ENCODE peak calls at places on chromosome 14, in six cellular contexts. C, B, W, X, J and U are unnamed samples.

GRCh38 chr14:77979171-77979570 is 179.3 kb downstream of the ADCK1 start:
- DNase-seq in W (no peak), C (no peak), B (no peak), X (no peak), J (no peak), U (peak)

GRCh38 chr14:50813544-50813863 is 17.5 kb downstream of the NIN start:
- DNase-seq in X (no peak), W (no peak), J (no peak), B (no peak), C (no peak), U (no peak)

GRCh38 chr14:45526715-45527549 is 273.9 kb upstream of the MIS18BP1 start:
- DNase-seq in J (peak), X (peak), C (peak), W (no peak), B (peak), U (no peak)

GRCh38 chr14:59251811-59252771 is 63.6 kb downstream of the DAAM1 start:
- DNase-seq in X (no peak), J (peak), C (no peak), B (no peak), W (no peak), U (no peak)

GRCh38 chr14:34872822-34873590 is 2.2 kb downstream of the BAZ1A start:
- DNase-seq in W (peak), B (no peak), J (peak), X (no peak), C (peak), U (no peak)

GRCh38 chr14:67831122-67831521 is 11.5 kb downstream of the RAD51B start:
- DNase-seq in X (no peak), W (no peak), J (no peak), C (no peak), B (no peak), U (no peak)

GRCh38 chr14:38238332-38238731 is 17.6 kb downstream of the CLEC14A start:
- DNase-seq in W (no peak), C (no peak), B (no peak), X (no peak), J (no peak), U (no peak)

GRCh38 chr14:58730793-58731464 is 93.2 kb downstream of the DACT1 start:
- DNase-seq in B (no peak), X (no peak), J (no peak), C (no peak), W (no peak), U (no peak)

GRCh38 chr14:36069535-36069900 is 107.0 kb downstream of the PTCSC3 start:
- DNase-seq in W (no peak), J (peak), C (peak), X (peak), B (peak), U (no peak)

GRCh38 chr14:91810699-91811098 is 56.6 kb downstream of the TC2N start:
- DNase-seq in X (no peak), W (no peak), C (no peak), B (no peak), J (no peak), U (no peak)

GRCh38 chr14:77892381-77892871 is 92.5 kb downstream of the ADCK1 start:
- DNase-seq in W (no peak), B (no peak), J (no peak), C (no peak), X (no peak), U (no peak)

GRCh38 chr14:74882103-74882920 is 596 bp downstream of the DLST start:
- DNase-seq in W (peak), X (no peak), C (peak), J (peak), B (peak), U (no peak)

GRCh38 chr14:67514650-67515385 is 18.3 kb upstream of the PLEKHH1 start:
- DNase-seq in C (peak), X (peak), J (peak), W (no peak), B (peak), U (peak)

DNA sequence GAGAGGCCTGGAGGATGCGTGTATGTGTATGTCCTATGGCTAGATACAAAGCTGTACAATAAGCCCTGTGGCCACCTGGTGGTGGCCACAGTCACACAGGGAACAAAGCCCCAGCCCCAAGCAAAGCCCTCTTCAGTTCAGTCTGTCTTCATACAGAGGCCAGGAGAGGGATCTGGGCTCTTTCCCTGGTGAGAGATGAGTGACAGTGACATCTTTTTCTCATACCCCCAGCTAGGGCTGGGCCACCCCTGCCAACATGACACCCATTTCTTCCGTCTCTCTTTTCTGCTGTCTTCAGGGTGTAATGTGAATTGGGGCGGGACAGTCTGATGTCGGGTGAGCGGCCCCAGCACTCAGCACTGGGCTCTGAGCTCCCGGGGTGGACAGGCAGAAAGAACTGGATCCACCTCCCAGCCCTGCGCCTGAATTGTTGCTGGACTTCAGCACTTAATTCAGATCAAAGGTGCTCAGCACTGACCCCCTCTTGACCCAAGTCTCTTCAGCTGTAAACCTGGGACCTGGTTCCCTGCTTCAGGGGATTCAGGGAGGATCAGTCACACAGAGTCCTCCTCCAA is 59.8 kb downstream of the SERPINA3 start:
- DNase-seq in W (no peak), C (peak), X (no peak), J (peak), B (no peak), U (peak)
- TF ChIP-seq CTCF in W (no peak), C (no peak), X (peak), J (peak), B (no peak), U (peak)

GRCh38 chr14:57291692-57292647 is 23.2 kb downstream of the AP5M1 start:
- DNase-seq in W (no peak), X (no peak), B (no peak), C (no peak), J (peak), U (no peak)

GRCh38 chr14:57295261-57295660 is 26.5 kb downstream of the AP5M1 start:
- DNase-seq in C (no peak), W (no peak), X (no peak), B (no peak), J (no peak), U (no peak)

GRCh38 chr14:57297852-57298251 is 29.1 kb downstream of the AP5M1 start:
- DNase-seq in B (no peak), C (no peak), X (no peak), J (no peak), W (no peak), U (no peak)

GRCh38 chr14:57290753-57291152 is 22.0 kb downstream of the AP5M1 start:
- DNase-seq in C (no peak), B (no peak), X (no peak), J (peak), W (no peak), U (no peak)

GRCh38 chr14:57293851-57294837 is 25.4 kb downstream of the AP5M1 start:
- DNase-seq in C (no peak), J (peak), B (no peak), W (no peak), X (no peak), U (no peak)
- TF ChIP-seq CTCF in C (peak), J (peak), B (peak), W (no peak), X (peak), U (peak)

GRCh38 chr14:65961004-65961403 is 525.2 kb upstream of the CCDC196 start:
- DNase-seq in C (peak), J (peak), B (peak), X (peak), W (no peak), U (no peak)
- TF ChIP-seq CTCF in C (peak), J (peak), B (peak), X (peak), W (no peak), U (peak)

DNA sequence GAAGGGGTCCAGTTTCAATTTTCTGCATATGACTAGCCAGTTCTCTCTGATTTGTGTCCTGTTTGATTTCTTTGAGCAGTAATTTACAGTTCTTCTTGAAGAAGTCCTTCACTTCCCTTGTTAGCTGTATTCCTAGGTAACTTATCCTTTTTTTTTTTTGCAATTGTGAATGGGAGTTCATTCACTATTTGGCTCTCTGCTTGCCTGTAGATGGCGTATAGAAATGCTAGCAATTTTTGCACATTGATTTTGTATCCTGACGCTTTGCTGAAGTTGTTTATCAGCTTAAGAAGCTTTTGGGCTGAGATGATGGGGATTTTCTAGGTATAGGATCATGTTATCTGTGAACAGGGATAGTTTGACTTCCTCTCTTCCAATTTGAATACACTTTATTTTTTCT is 77.6 kb upstream of the NID2 start:
- DNase-seq in X (no peak), J (no peak), C (no peak), W (no peak), B (no peak), U (no peak)
- TF ChIP-seq CTCF in X (no peak), J (no peak), C (no peak), W (no peak), B (no peak), U (no peak)

GRCh38 chr14:106044949-106045596 is 518.7 kb downstream of the TMEM121 start:
- DNase-seq in J (no peak), X (no peak), W (no peak), C (peak), B (no peak), U (no peak)
- TF ChIP-seq CTCF in J (no peak), X (no peak), W (no peak), C (no peak), B (no peak), U (no peak)

GRCh38 chr14:23445773-23446172 is 10.3 kb upstream of the MYH7 start:
- DNase-seq in X (no peak), B (no peak), J (no peak), C (peak), W (no peak), U (no peak)

GRCh38 chr14:23444314-23444713 is 8.9 kb upstream of the MYH7 start:
- DNase-seq in C (no peak), X (no peak), W (no peak), J (no peak), B (no peak), U (no peak)

GRCh38 chr14:23447634-23448353 is 12.3 kb upstream of the MYH7 start:
- DNase-seq in W (no peak), C (no peak), X (no peak), B (no peak), J (no peak), U (no peak)

GRCh38 chr14:23443881-23444280 is 8.4 kb upstream of the MYH7 start:
- DNase-seq in C (peak), X (no peak), J (no peak), B (no peak), W (no peak), U (peak)

DNA sequence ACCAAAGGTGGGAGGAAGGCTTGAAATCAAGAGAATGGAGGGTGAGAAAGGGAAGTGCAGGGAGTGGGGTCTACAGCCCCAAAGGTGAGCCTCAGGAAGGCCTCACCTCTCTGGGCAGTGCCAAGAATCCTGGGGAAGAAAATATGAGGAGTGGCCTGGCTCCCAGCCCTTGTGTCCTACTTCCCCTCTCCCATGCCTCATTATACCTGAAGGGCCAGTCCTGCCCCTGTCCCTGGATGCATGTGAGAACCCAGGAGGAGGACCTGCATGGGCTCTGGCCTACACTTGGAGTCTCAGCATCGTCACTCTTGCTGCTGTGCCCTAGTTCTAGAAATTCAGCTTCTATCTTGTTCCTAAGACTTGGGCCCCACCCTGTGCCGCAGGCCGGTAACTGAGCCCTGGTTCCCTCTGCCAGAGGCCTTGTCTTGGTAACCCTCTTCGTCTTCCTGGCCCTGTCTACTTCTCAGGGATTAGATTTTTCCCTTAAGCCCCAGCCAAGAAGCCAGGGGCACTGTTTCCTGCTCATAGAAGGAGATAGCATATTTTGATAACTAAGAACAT is 10.9 kb upstream of the MYH7 start:
- DNase-seq in X (no peak), W (no peak), C (peak), B (no peak), J (no peak), U (peak)
- TF ChIP-seq CTCF in X (no peak), W (no peak), C (no peak), B (no peak), J (no peak), U (no peak)

GRCh38 chr14:90785474-90785873 is 30.8 kb downstream of the TTC7B start:
- DNase-seq in C (peak), J (no peak), X (no peak), W (no peak), B (no peak), U (no peak)
- TF ChIP-seq CTCF in C (no peak), J (peak), X (no peak), W (no peak), B (no peak), U (no peak)

DNA sequence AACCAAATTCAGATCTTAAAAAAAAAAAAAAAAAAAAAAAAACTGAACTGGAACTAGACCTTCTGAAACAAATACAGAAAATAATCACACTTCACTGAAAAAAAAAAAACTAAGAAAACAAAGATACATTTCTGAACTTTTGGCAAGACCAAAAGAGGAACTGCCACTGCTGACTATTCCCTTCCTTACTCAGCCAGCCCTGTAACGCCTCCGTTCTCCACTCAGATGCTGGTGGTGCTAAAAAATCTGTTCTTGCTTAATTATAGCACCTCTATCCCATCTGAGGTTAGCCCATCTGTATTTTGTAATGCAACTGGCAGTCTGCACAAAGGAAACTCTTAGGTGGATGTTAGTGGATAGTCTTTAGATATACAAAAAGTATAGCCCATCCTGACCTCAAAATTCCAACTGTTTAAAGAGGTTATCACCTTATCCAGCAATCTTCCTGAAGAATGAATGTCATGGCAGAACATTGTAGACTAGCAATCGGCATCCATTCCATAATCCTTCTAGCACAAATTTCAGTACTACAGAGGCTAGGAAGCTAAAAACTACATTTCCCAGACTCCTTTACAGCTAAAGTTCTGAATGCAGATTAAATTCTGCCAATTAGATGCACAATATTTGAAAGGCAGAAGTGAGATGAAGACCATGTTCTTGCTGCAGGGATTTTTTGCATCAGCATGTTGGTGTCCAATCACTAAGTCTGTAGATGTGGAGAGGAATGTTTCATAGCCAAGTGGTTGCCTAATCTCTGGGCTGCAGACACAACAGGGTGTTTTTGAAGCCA is 5.8 kb downstream of the MAP3K9 start:
- DNase-seq in C (no peak), W (no peak), J (no peak), X (no peak), B (no peak), U (no peak)
- TF ChIP-seq CTCF in C (no peak), W (no peak), J (no peak), X (no peak), B (no peak), U (no peak)

GRCh38 chr14:61387076-61387475 is 65.7 kb downstream of the PRKCH start:
- DNase-seq in B (no peak), C (no peak), W (no peak), X (no peak), J (no peak), U (no peak)
- TF ChIP-seq CTCF in B (no peak), C (no peak), W (no peak), X (no peak), J (no peak), U (no peak)